ENCODE peak calls at places on chromosomes 7 and 10, in nine cellular contexts. One of them, this sample, is unnamed. For H3K27me3 and H3K36me3, the result is how much of the 10 kb centered on the place peaks cover.

GRCh38 chr7:157032644-157033482 is 22.4 kb upstream of the MNX1 start:
- DNase-seq in stomach: no peak
- DNase-seq in suprapubic skin: peak
- DNase-seq in transverse colon: no peak
- DNase-seq in sigmoid colon: no peak
- DNase-seq in ovary: no peak
- DNase-seq in upper lobe of left lung: peak
- DNase-seq in K562: no peak
- DNase-seq in HepG2: no peak
- DNase-seq in this sample: no peak

GRCh38 chr10:78331391-78331922 is 297.8 kb downstream of the RPS24 start:
- DNase-seq in stomach: no peak
- DNase-seq in suprapubic skin: no peak
- DNase-seq in transverse colon: no peak
- DNase-seq in sigmoid colon: peak
- DNase-seq in ovary: peak
- DNase-seq in upper lobe of left lung: no peak
- DNase-seq in K562: no peak
- DNase-seq in HepG2: no peak
- DNase-seq in this sample: no peak

GRCh38 chr7:148395292-148395691 is 195.3 kb upstream of the C7orf33 start:
- DNase-seq in stomach: no peak
- DNase-seq in suprapubic skin: no peak
- DNase-seq in transverse colon: no peak
- DNase-seq in sigmoid colon: no peak
- DNase-seq in ovary: no peak
- DNase-seq in upper lobe of left lung: no peak
- DNase-seq in K562: no peak
- DNase-seq in HepG2: no peak
- DNase-seq in this sample: no peak

GRCh38 chr7:17275749-17276671 is 22.4 kb upstream of the AHR start:
- DNase-seq in stomach: no peak
- DNase-seq in suprapubic skin: no peak
- DNase-seq in transverse colon: no peak
- DNase-seq in sigmoid colon: no peak
- DNase-seq in ovary: no peak
- DNase-seq in upper lobe of left lung: no peak
- DNase-seq in K562: no peak
- DNase-seq in HepG2: peak
- DNase-seq in this sample: no peak

GRCh38 chr10:13453896-13454295 is 74.9 kb downstream of the BEND7 start:
- DNase-seq in stomach: no peak
- DNase-seq in suprapubic skin: no peak
- DNase-seq in transverse colon: no peak
- DNase-seq in sigmoid colon: no peak
- DNase-seq in ovary: no peak
- DNase-seq in upper lobe of left lung: no peak
- DNase-seq in K562: no peak
- DNase-seq in HepG2: no peak
- DNase-seq in this sample: no peak

GRCh38 chr10:84237199-84238051 is 3.9 kb downstream of the LRIT1 start:
- DNase-seq in stomach: no peak
- DNase-seq in suprapubic skin: peak
- DNase-seq in transverse colon: no peak
- DNase-seq in sigmoid colon: no peak
- DNase-seq in ovary: no peak
- DNase-seq in upper lobe of left lung: peak
- DNase-seq in K562: peak
- DNase-seq in HepG2: no peak
- DNase-seq in this sample: no peak

GRCh38 chr7:114021135-114021534 is 102.3 kb upstream of the PPP1R3A start:
- DNase-seq in stomach: no peak
- DNase-seq in suprapubic skin: no peak
- DNase-seq in transverse colon: no peak
- DNase-seq in sigmoid colon: no peak
- DNase-seq in ovary: no peak
- DNase-seq in upper lobe of left lung: no peak
- DNase-seq in K562: no peak
- DNase-seq in HepG2: no peak
- DNase-seq in this sample: no peak

GRCh38 chr10:132124201-132124920 is 58.6 kb downstream of the JAKMIP3 start:
- DNase-seq in stomach: no peak
- DNase-seq in suprapubic skin: no peak
- DNase-seq in transverse colon: no peak
- DNase-seq in sigmoid colon: no peak
- DNase-seq in ovary: no peak
- DNase-seq in upper lobe of left lung: peak
- DNase-seq in K562: no peak
- DNase-seq in HepG2: no peak
- DNase-seq in this sample: no peak

GRCh38 chr7:89837515-89837914 is 316.8 kb upstream of the STEAP1 start:
- DNase-seq in stomach: no peak
- DNase-seq in suprapubic skin: no peak
- DNase-seq in transverse colon: no peak
- DNase-seq in sigmoid colon: no peak
- DNase-seq in ovary: peak
- DNase-seq in upper lobe of left lung: no peak
- DNase-seq in K562: no peak
- DNase-seq in HepG2: no peak
- DNase-seq in this sample: no peak

GRCh38 chr10:94308866-94309265 is 53.9 kb downstream of the NOC3L start:
- DNase-seq in stomach: no peak
- DNase-seq in suprapubic skin: no peak
- DNase-seq in transverse colon: no peak
- DNase-seq in sigmoid colon: no peak
- DNase-seq in ovary: no peak
- DNase-seq in upper lobe of left lung: no peak
- DNase-seq in K562: no peak
- DNase-seq in HepG2: no peak
- DNase-seq in this sample: no peak

GRCh38 chr10:100341953-100342626 is 4.9 kb upstream of the SCD start:
- DNase-seq in stomach: peak
- DNase-seq in suprapubic skin: no peak
- DNase-seq in transverse colon: peak
- DNase-seq in sigmoid colon: no peak
- DNase-seq in ovary: no peak
- DNase-seq in upper lobe of left lung: no peak
- DNase-seq in K562: peak
- DNase-seq in HepG2: peak
- DNase-seq in this sample: no peak

GRCh38 chr10:70404906-70405824 is 1.2 kb downstream of the EIF4EBP2 start:
- DNase-seq in stomach: peak
- DNase-seq in suprapubic skin: peak
- DNase-seq in transverse colon: peak
- DNase-seq in sigmoid colon: peak
- DNase-seq in ovary: peak
- DNase-seq in upper lobe of left lung: peak
- DNase-seq in K562: peak
- DNase-seq in HepG2: peak
- DNase-seq in this sample: peak

GRCh38 chr10:101453318-101453717 is 99.4 kb downstream of the BTRC start:
- DNase-seq in stomach: no peak
- DNase-seq in suprapubic skin: no peak
- DNase-seq in transverse colon: no peak
- DNase-seq in sigmoid colon: no peak
- DNase-seq in ovary: no peak
- DNase-seq in upper lobe of left lung: no peak
- DNase-seq in K562: no peak
- DNase-seq in HepG2: no peak
- DNase-seq in this sample: no peak

GRCh38 chr10:101450277-101451080 is 96.5 kb downstream of the BTRC start:
- DNase-seq in stomach: no peak
- DNase-seq in suprapubic skin: no peak
- DNase-seq in transverse colon: no peak
- DNase-seq in sigmoid colon: no peak
- DNase-seq in ovary: no peak
- DNase-seq in upper lobe of left lung: no peak
- DNase-seq in K562: peak
- DNase-seq in HepG2: no peak
- DNase-seq in this sample: no peak

GRCh38 chr10:101453791-101454718 is 100.1 kb downstream of the BTRC start:
- DNase-seq in stomach: no peak
- DNase-seq in suprapubic skin: no peak
- DNase-seq in transverse colon: no peak
- DNase-seq in sigmoid colon: no peak
- DNase-seq in ovary: no peak
- DNase-seq in upper lobe of left lung: no peak
- DNase-seq in K562: peak
- DNase-seq in HepG2: no peak
- DNase-seq in this sample: no peak

GRCh38 chr10:101452593-101452992 is 98.6 kb downstream of the BTRC start:
- DNase-seq in stomach: no peak
- DNase-seq in suprapubic skin: no peak
- DNase-seq in transverse colon: no peak
- DNase-seq in sigmoid colon: no peak
- DNase-seq in ovary: no peak
- DNase-seq in upper lobe of left lung: no peak
- DNase-seq in K562: no peak
- DNase-seq in HepG2: no peak
- DNase-seq in this sample: no peak

GRCh38 chr10:101451589-101452190 is 97.7 kb downstream of the BTRC start:
- DNase-seq in stomach: no peak
- DNase-seq in suprapubic skin: no peak
- DNase-seq in transverse colon: no peak
- DNase-seq in sigmoid colon: no peak
- DNase-seq in ovary: no peak
- DNase-seq in upper lobe of left lung: no peak
- DNase-seq in K562: no peak
- DNase-seq in HepG2: no peak
- DNase-seq in this sample: no peak
- TF ChIP-seq EP300 in stomach: no peak
- TF ChIP-seq EP300 in suprapubic skin: no peak
- TF ChIP-seq EP300 in transverse colon: no peak
- TF ChIP-seq EP300 in sigmoid colon: no peak
- TF ChIP-seq EP300 in ovary: no peak
- TF ChIP-seq EP300 in upper lobe of left lung: no peak
- TF ChIP-seq EP300 in K562: no peak
- TF ChIP-seq EP300 in HepG2: no peak
- TF ChIP-seq EP300 in this sample: no peak

DNA sequence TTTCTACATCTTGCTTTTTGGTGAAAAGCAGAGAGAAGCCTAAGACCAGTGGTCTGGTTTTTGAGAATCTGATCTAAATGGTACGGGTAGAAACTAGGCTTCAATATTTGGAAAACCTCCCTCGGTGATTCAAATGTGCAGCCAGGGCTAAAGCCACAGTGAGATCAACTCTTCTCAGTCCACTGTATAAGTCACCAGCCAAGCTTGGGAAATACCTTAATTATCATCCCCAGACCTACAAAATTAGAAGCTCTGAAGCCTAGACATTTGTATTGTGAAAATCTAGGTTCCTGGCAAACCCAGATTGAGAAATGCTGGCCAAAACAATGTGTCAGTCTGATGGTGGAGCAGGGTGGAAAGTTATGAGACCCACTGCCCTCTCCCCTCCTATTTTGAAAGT is 131.7 kb downstream of the DGKI start:
- DNase-seq in stomach: no peak
- DNase-seq in suprapubic skin: no peak
- DNase-seq in transverse colon: no peak
- DNase-seq in sigmoid colon: no peak
- DNase-seq in ovary: no peak
- DNase-seq in upper lobe of left lung: no peak
- DNase-seq in K562: no peak
- DNase-seq in HepG2: no peak
- DNase-seq in this sample: no peak
- H3K27me3 ChIP-seq in stomach: under half
- H3K27me3 ChIP-seq in suprapubic skin: under half
- H3K27me3 ChIP-seq in transverse colon: under half
- H3K27me3 ChIP-seq in sigmoid colon: under half
- H3K27me3 ChIP-seq in ovary: under half
- H3K27me3 ChIP-seq in upper lobe of left lung: under half
- H3K27me3 ChIP-seq in K562: under half
- H3K27me3 ChIP-seq in HepG2: under half
- H3K27me3 ChIP-seq in this sample: under half

GRCh38 chr7:105067691-105068090 is 53.7 kb downstream of the KMT2E start:
- DNase-seq in stomach: no peak
- DNase-seq in suprapubic skin: no peak
- DNase-seq in transverse colon: no peak
- DNase-seq in sigmoid colon: no peak
- DNase-seq in ovary: no peak
- DNase-seq in upper lobe of left lung: no peak
- DNase-seq in K562: no peak
- DNase-seq in HepG2: no peak
- DNase-seq in this sample: no peak

DNA sequence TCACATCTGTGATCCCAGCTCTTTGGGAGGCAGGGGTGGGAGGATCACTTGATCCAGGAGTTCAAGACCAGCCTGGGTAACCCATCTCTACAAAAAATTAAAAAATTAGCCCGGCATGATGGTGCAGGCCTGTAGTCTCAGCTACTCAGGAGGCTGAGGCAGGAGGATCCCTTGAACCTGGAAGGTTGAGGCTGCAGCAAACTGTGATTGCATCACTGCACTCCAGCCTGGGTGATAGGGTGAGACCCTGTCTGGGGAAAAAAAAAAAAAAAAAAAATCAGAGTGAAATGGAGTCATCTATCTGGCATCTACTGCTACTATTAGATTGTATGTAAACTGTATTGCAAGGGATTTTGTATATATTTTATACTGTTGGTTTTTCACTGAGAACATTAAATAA is 59.1 kb downstream of the KMT2E start:
- DNase-seq in stomach: no peak
- DNase-seq in suprapubic skin: no peak
- DNase-seq in transverse colon: no peak
- DNase-seq in sigmoid colon: no peak
- DNase-seq in ovary: no peak
- DNase-seq in upper lobe of left lung: no peak
- DNase-seq in K562: no peak
- DNase-seq in HepG2: no peak
- DNase-seq in this sample: no peak
- H3K36me3 ChIP-seq in stomach: half or more
- H3K36me3 ChIP-seq in suprapubic skin: half or more
- H3K36me3 ChIP-seq in transverse colon: half or more
- H3K36me3 ChIP-seq in sigmoid colon: half or more
- H3K36me3 ChIP-seq in ovary: under half
- H3K36me3 ChIP-seq in upper lobe of left lung: under half
- H3K36me3 ChIP-seq in K562: half or more
- H3K36me3 ChIP-seq in HepG2: under half
- H3K36me3 ChIP-seq in this sample: under half

GRCh38 chr7:55366461-55367138 is 1.5 kb downstream of the LANCL2 start:
- DNase-seq in stomach: no peak
- DNase-seq in suprapubic skin: no peak
- DNase-seq in transverse colon: no peak
- DNase-seq in sigmoid colon: no peak
- DNase-seq in ovary: no peak
- DNase-seq in upper lobe of left lung: no peak
- DNase-seq in K562: peak
- DNase-seq in HepG2: peak
- DNase-seq in this sample: no peak
- TF ChIP-seq EP300 in stomach: no peak
- TF ChIP-seq EP300 in suprapubic skin: no peak
- TF ChIP-seq EP300 in transverse colon: no peak
- TF ChIP-seq EP300 in sigmoid colon: no peak
- TF ChIP-seq EP300 in ovary: no peak
- TF ChIP-seq EP300 in upper lobe of left lung: no peak
- TF ChIP-seq EP300 in K562: no peak
- TF ChIP-seq EP300 in HepG2: no peak
- TF ChIP-seq EP300 in this sample: no peak

GRCh38 chr7:132430041-132430440 is 146.2 kb downstream of the PLXNA4 start:
- DNase-seq in stomach: no peak
- DNase-seq in suprapubic skin: no peak
- DNase-seq in transverse colon: no peak
- DNase-seq in sigmoid colon: no peak
- DNase-seq in ovary: no peak
- DNase-seq in upper lobe of left lung: no peak
- DNase-seq in K562: no peak
- DNase-seq in HepG2: no peak
- DNase-seq in this sample: no peak
- H3K27me3 ChIP-seq in stomach: under half
- H3K27me3 ChIP-seq in suprapubic skin: under half
- H3K27me3 ChIP-seq in transverse colon: under half
- H3K27me3 ChIP-seq in sigmoid colon: under half
- H3K27me3 ChIP-seq in ovary: under half
- H3K27me3 ChIP-seq in upper lobe of left lung: under half
- H3K27me3 ChIP-seq in K562: under half
- H3K27me3 ChIP-seq in HepG2: under half
- H3K27me3 ChIP-seq in this sample: under half

This sample was measured in tibial nerve.